ENCODE peak calls at places on chromosomes 4 and X, in five cellular contexts. A is D341Med; Z is globus pallidus; V is activated CD8-positive, alpha-beta memory T cell treated with anti-CD3 and anti-CD28 coated beads for 48 hours; C is OCI-M1. T is an unnamed sample.
A peak's percentile ranks its signal among the peaks of the same experiment; 100 is the strongest.

GRCh38 chrX:136619889-136620505 is 28.0 kb upstream of the CD40LG start:
- DNase-seq in A (no peak), Z (no peak), V (no peak), C (no peak), T (no peak)

GRCh38 chrX:69142688-69143239 is 22.5 kb downstream of the PJA1 start:
- DNase-seq in A (no peak), Z (no peak), V (no peak), C (no peak), T (no peak)

GRCh38 chr4:7462509-7462971 is 27.8 kb upstream of the PSAPL1 start:
- DNase-seq in A (no peak), Z (peak; percentile 61), V (no peak), C (peak; percentile 5), T (peak; percentile 28)

GRCh38 chr4:161936625-161937133 is 227.1 kb downstream of the FSTL5 start:
- DNase-seq in A (no peak), Z (no peak), V (no peak), C (no peak), T (peak; percentile 93)

GRCh38 chr4:168701061-168701460 is 204.2 kb downstream of the PALLD start:
- DNase-seq in A (no peak), Z (no peak), V (no peak), C (no peak), T (no peak)

GRCh38 chr4:103372002-103372558 is 173.9 kb upstream of the CENPE start:
- DNase-seq in A (no peak), Z (no peak), V (no peak), C (peak; percentile 59), T (peak; percentile 58)

GRCh38 chrX:13666836-13667235 is 13.9 kb downstream of the TCEANC start:
- DNase-seq in A (no peak), Z (peak; percentile 80), V (no peak), C (no peak), T (no peak)

GRCh38 chrX:131791608-131792355 is 231.3 kb upstream of the STK26 start:
- DNase-seq in A (no peak), Z (no peak), V (no peak), C (no peak), T (peak; percentile 15)

GRCh38 chr4:47484169-47484568 is 906 bp upstream of the ATP10D start:
- DNase-seq in A (no peak), Z (no peak), V (no peak), C (no peak), T (no peak)

GRCh38 chr4:110480031-110480549 is 4.1 kb downstream of the ENPEP start:
- DNase-seq in A (no peak), Z (no peak), V (no peak), C (no peak), T (peak; percentile 80)

GRCh38 chr4:185710487-185710995 is 101.5 kb downstream of the SORBS2 start:
- DNase-seq in A (no peak), Z (no peak), V (no peak), C (no peak), T (no peak)

GRCh38 chr4:3287271-3287971 is 5.4 kb upstream of the RGS12 start:
- DNase-seq in A (no peak), Z (no peak), V (no peak), C (no peak), T (no peak)

GRCh38 chr4:25986807-25987206 is 72.8 kb downstream of the SMIM20 start:
- DNase-seq in A (no peak), Z (no peak), V (no peak), C (no peak), T (no peak)

GRCh38 chr4:48490012-48490679 is at the start of gene ZAR1:
- DNase-seq in A (peak; percentile 32), Z (no peak), V (no peak), C (no peak), T (no peak)

GRCh38 chrX:151870603-151871002 is 42.1 kb upstream of the MAGEA4 start:
- DNase-seq in A (no peak), Z (no peak), V (no peak), C (no peak), T (peak; percentile 80)

GRCh38 chr4:91171217-91171616 is 1044.0 kb downstream of the CCSER1 start:
- DNase-seq in A (no peak), Z (no peak), V (no peak), C (no peak), T (no peak)

GRCh38 chrX:75297508-75297907 is 23.6 kb downstream of the UPRT start:
- DNase-seq in A (no peak), Z (no peak), V (no peak), C (no peak), T (no peak)

GRCh38 chr4:54027311-54027710 is 37.1 kb downstream of the CHIC2 start:
- DNase-seq in A (no peak), Z (no peak), V (no peak), C (no peak), T (no peak)

GRCh38 chrX:109585488-109585887 is 39.5 kb downstream of the KCNE5 start:
- DNase-seq in A (no peak), Z (no peak), V (no peak), C (no peak), T (no peak)

GRCh38 chr4:155629183-155629825 is 37.3 kb upstream of the GUCY1A1 start:
- DNase-seq in A (peak; percentile 30), Z (no peak), V (no peak), C (no peak), T (peak; percentile 46)

GRCh38 chr4:139556071-139556734 is at the start of gene SETD7:
- DNase-seq in A (peak; percentile 76), Z (peak; percentile 76), V (peak; percentile 32), C (peak; percentile 93), T (peak; percentile 74)

GRCh38 chrX:82591421-82591820 is 916.7 kb upstream of the POU3F4 start:
- DNase-seq in A (no peak), Z (no peak), V (no peak), C (no peak), T (no peak)

GRCh38 chr4:1039493-1040343 is 28.3 kb downstream of the FGFRL1 start:
- DNase-seq in A (no peak), Z (no peak), V (no peak), C (peak; percentile 25), T (no peak)

GRCh38 chr4:128776794-128777216 is 32.7 kb upstream of the JADE1 start:
- DNase-seq in A (peak; percentile 38), Z (no peak), V (no peak), C (no peak), T (peak; percentile 85)

GRCh38 chrX:76428243-76429130 is 977 bp downstream of the MAGEE1 start:
- DNase-seq in A (no peak), Z (no peak), V (no peak), C (no peak), T (no peak)

GRCh38 chrX:44042731-44043130 is 69.5 kb upstream of the NDP start:
- DNase-seq in A (no peak), Z (no peak), V (no peak), C (peak; percentile 1), T (no peak)